ENCODE peak calls at places on chromosomes 11 and 22, in seven cellular contexts. One of them, this sample, is unnamed.
A peak's percentile ranks its signal among the peaks of the same experiment; 100 is the strongest.

GRCh38 chr11:119505861-119506260 is 82.9 kb upstream of the THY1 start:
- DNase-seq in NCI-H1417: peak; percentile 10
- DNase-seq in activated T-helper 1 cell treated with anti-CD3 and anti-CD28 coated beads, Interleukin-12 subunit alpha, Interleukin-12 subunit beta, Interleukin-2, Interleukin-4 antibody, amounts not matched to agents 30 ng/mL and 10 ng/mL and 1 ng/mL, durations not matched to agents 14 hours and 24 hours and 36 hours: no peak
- DNase-seq in brain microvascular endothelial cell: no peak
- DNase-seq in stimulated activated CD4-positive, alpha-beta T cell treated with anti-CD3 and anti-CD28 coated beads, Interleukin-1b, Interleukin-23, amount 100 ng/mL, for 24 hours: no peak
- DNase-seq in KG1: no peak
- DNase-seq in NCI-H345: no peak
- DNase-seq in this sample: no peak

GRCh38 chr11:63671322-63672155 is at the start of gene ATL3:
- DNase-seq in NCI-H1417: peak; percentile 99
- DNase-seq in activated T-helper 1 cell treated with anti-CD3 and anti-CD28 coated beads, Interleukin-12 subunit alpha, Interleukin-12 subunit beta, Interleukin-2, Interleukin-4 antibody, amounts not matched to agents 30 ng/mL and 10 ng/mL and 1 ng/mL, durations not matched to agents 14 hours and 24 hours and 36 hours: peak; percentile 91
- DNase-seq in brain microvascular endothelial cell: peak; percentile 97
- DNase-seq in stimulated activated CD4-positive, alpha-beta T cell treated with anti-CD3 and anti-CD28 coated beads, Interleukin-1b, Interleukin-23, amount 100 ng/mL, for 24 hours: peak; percentile 90
- DNase-seq in KG1: peak; percentile 99
- DNase-seq in NCI-H345: peak; percentile 91
- DNase-seq in this sample: peak; percentile 98

GRCh38 chr11:117179048-117179999 is 781 bp downstream of the SIDT2 start:
- DNase-seq in NCI-H1417: peak; percentile 67
- DNase-seq in activated T-helper 1 cell treated with anti-CD3 and anti-CD28 coated beads, Interleukin-12 subunit alpha, Interleukin-12 subunit beta, Interleukin-2, Interleukin-4 antibody, amounts not matched to agents 30 ng/mL and 10 ng/mL and 1 ng/mL, durations not matched to agents 14 hours and 24 hours and 36 hours: peak; percentile 41
- DNase-seq in brain microvascular endothelial cell: no peak
- DNase-seq in stimulated activated CD4-positive, alpha-beta T cell treated with anti-CD3 and anti-CD28 coated beads, Interleukin-1b, Interleukin-23, amount 100 ng/mL, for 24 hours: no peak
- DNase-seq in KG1: no peak
- DNase-seq in NCI-H345: peak; percentile 44
- DNase-seq in this sample: no peak

GRCh38 chr11:118641463-118642019 is 34.1 kb downstream of the PHLDB1 start:
- DNase-seq in NCI-H1417: peak; percentile 96
- DNase-seq in activated T-helper 1 cell treated with anti-CD3 and anti-CD28 coated beads, Interleukin-12 subunit alpha, Interleukin-12 subunit beta, Interleukin-2, Interleukin-4 antibody, amounts not matched to agents 30 ng/mL and 10 ng/mL and 1 ng/mL, durations not matched to agents 14 hours and 24 hours and 36 hours: no peak
- DNase-seq in brain microvascular endothelial cell: no peak
- DNase-seq in stimulated activated CD4-positive, alpha-beta T cell treated with anti-CD3 and anti-CD28 coated beads, Interleukin-1b, Interleukin-23, amount 100 ng/mL, for 24 hours: no peak
- DNase-seq in KG1: no peak
- DNase-seq in NCI-H345: peak; percentile 89
- DNase-seq in this sample: peak; percentile 91

GRCh38 chr11:28606930-28607329 is 498.7 kb downstream of the METTL15 start:
- DNase-seq in NCI-H1417: no peak
- DNase-seq in activated T-helper 1 cell treated with anti-CD3 and anti-CD28 coated beads, Interleukin-12 subunit alpha, Interleukin-12 subunit beta, Interleukin-2, Interleukin-4 antibody, amounts not matched to agents 30 ng/mL and 10 ng/mL and 1 ng/mL, durations not matched to agents 14 hours and 24 hours and 36 hours: no peak
- DNase-seq in brain microvascular endothelial cell: peak; percentile 4
- DNase-seq in stimulated activated CD4-positive, alpha-beta T cell treated with anti-CD3 and anti-CD28 coated beads, Interleukin-1b, Interleukin-23, amount 100 ng/mL, for 24 hours: no peak
- DNase-seq in KG1: no peak
- DNase-seq in NCI-H345: no peak
- DNase-seq in this sample: no peak

GRCh38 chr11:75148436-75148983 is 2.4 kb upstream of the SLCO2B1 start:
- DNase-seq in NCI-H1417: no peak
- DNase-seq in activated T-helper 1 cell treated with anti-CD3 and anti-CD28 coated beads, Interleukin-12 subunit alpha, Interleukin-12 subunit beta, Interleukin-2, Interleukin-4 antibody, amounts not matched to agents 30 ng/mL and 10 ng/mL and 1 ng/mL, durations not matched to agents 14 hours and 24 hours and 36 hours: peak; percentile 35
- DNase-seq in brain microvascular endothelial cell: no peak
- DNase-seq in stimulated activated CD4-positive, alpha-beta T cell treated with anti-CD3 and anti-CD28 coated beads, Interleukin-1b, Interleukin-23, amount 100 ng/mL, for 24 hours: no peak
- DNase-seq in KG1: no peak
- DNase-seq in NCI-H345: no peak
- DNase-seq in this sample: no peak

GRCh38 chr22:37496651-37497599 is 10.7 kb upstream of the MFNG start:
- DNase-seq in NCI-H1417: no peak
- DNase-seq in activated T-helper 1 cell treated with anti-CD3 and anti-CD28 coated beads, Interleukin-12 subunit alpha, Interleukin-12 subunit beta, Interleukin-2, Interleukin-4 antibody, amounts not matched to agents 30 ng/mL and 10 ng/mL and 1 ng/mL, durations not matched to agents 14 hours and 24 hours and 36 hours: no peak
- DNase-seq in brain microvascular endothelial cell: peak; percentile 76
- DNase-seq in stimulated activated CD4-positive, alpha-beta T cell treated with anti-CD3 and anti-CD28 coated beads, Interleukin-1b, Interleukin-23, amount 100 ng/mL, for 24 hours: no peak
- DNase-seq in KG1: no peak
- DNase-seq in NCI-H345: no peak
- DNase-seq in this sample: no peak

GRCh38 chr22:28410050-28410816 is 269.4 kb downstream of the TTC28 start:
- DNase-seq in NCI-H1417: no peak
- DNase-seq in activated T-helper 1 cell treated with anti-CD3 and anti-CD28 coated beads, Interleukin-12 subunit alpha, Interleukin-12 subunit beta, Interleukin-2, Interleukin-4 antibody, amounts not matched to agents 30 ng/mL and 10 ng/mL and 1 ng/mL, durations not matched to agents 14 hours and 24 hours and 36 hours: no peak
- DNase-seq in brain microvascular endothelial cell: peak; percentile 7
- DNase-seq in stimulated activated CD4-positive, alpha-beta T cell treated with anti-CD3 and anti-CD28 coated beads, Interleukin-1b, Interleukin-23, amount 100 ng/mL, for 24 hours: no peak
- DNase-seq in KG1: no peak
- DNase-seq in NCI-H345: no peak
- DNase-seq in this sample: no peak

GRCh38 chr11:129828301-129828836 is 12.7 kb downstream of the TMEM45B start:
- DNase-seq in NCI-H1417: peak; percentile 57
- DNase-seq in activated T-helper 1 cell treated with anti-CD3 and anti-CD28 coated beads, Interleukin-12 subunit alpha, Interleukin-12 subunit beta, Interleukin-2, Interleukin-4 antibody, amounts not matched to agents 30 ng/mL and 10 ng/mL and 1 ng/mL, durations not matched to agents 14 hours and 24 hours and 36 hours: no peak
- DNase-seq in brain microvascular endothelial cell: no peak
- DNase-seq in stimulated activated CD4-positive, alpha-beta T cell treated with anti-CD3 and anti-CD28 coated beads, Interleukin-1b, Interleukin-23, amount 100 ng/mL, for 24 hours: no peak
- DNase-seq in KG1: no peak
- DNase-seq in NCI-H345: peak; percentile 69
- DNase-seq in this sample: peak; percentile 30

GRCh38 chr11:78210000-78210608 is 21.4 kb downstream of the USP35 start:
- DNase-seq in NCI-H1417: no peak
- DNase-seq in activated T-helper 1 cell treated with anti-CD3 and anti-CD28 coated beads, Interleukin-12 subunit alpha, Interleukin-12 subunit beta, Interleukin-2, Interleukin-4 antibody, amounts not matched to agents 30 ng/mL and 10 ng/mL and 1 ng/mL, durations not matched to agents 14 hours and 24 hours and 36 hours: no peak
- DNase-seq in brain microvascular endothelial cell: no peak
- DNase-seq in stimulated activated CD4-positive, alpha-beta T cell treated with anti-CD3 and anti-CD28 coated beads, Interleukin-1b, Interleukin-23, amount 100 ng/mL, for 24 hours: no peak
- DNase-seq in KG1: no peak
- DNase-seq in NCI-H345: no peak
- DNase-seq in this sample: no peak